ENCODE peak calls at places on chromosomes 1 and 21, in eight cellular contexts. G is GM23338; B is activated CD4-positive, CD25-positive, alpha-beta regulatory T cell; A is iris pigment epithelial cell; Z is brain microvascular endothelial cell; K is heart right ventricle; E is vagina; J is T-helper 1 cell. C is an unnamed sample.

GRCh38 chr1:173020138-173020742 is 30.5 kb downstream of the TNFSF18 start:
- DNase-seq in G (no peak), B (no peak), A (no peak), Z (no peak), K (no peak), E (no peak), J (no peak), C (no peak)

GRCh38 chr1:228148971-228149340 is 774 bp upstream of the GJC2 start:
- DNase-seq in G (no peak), B (no peak), A (no peak), Z (no peak), K (peak; percentile 15), E (no peak), J (no peak), C (no peak)

GRCh38 chr1:25100151-25100841 is 132.0 kb downstream of the SYF2 start:
- DNase-seq in G (no peak), B (no peak), A (no peak), Z (no peak), K (no peak), E (no peak), J (no peak), C (no peak)

GRCh38 chr1:230047114-230047865 is 19.7 kb upstream of the GALNT2 start:
- DNase-seq in G (peak; percentile 87), B (no peak), A (peak; percentile 22), Z (no peak), K (no peak), E (no peak), J (no peak), C (no peak)

GRCh38 chr21:33901421-33902288 is 13.9 kb downstream of the ATP5PO start:
- DNase-seq in G (peak; percentile 86), B (no peak), A (peak; percentile 89), Z (peak; percentile 65), K (no peak), E (no peak), J (no peak), C (peak; percentile 68)

GRCh38 chr1:235049217-235049616 is 79.4 kb downstream of the TOMM20 start:
- DNase-seq in G (no peak), B (no peak), A (no peak), Z (no peak), K (no peak), E (no peak), J (no peak), C (no peak)

GRCh38 chr1:24987875-24988559 is 57.9 kb upstream of the RUNX3 start:
- DNase-seq in G (no peak), B (no peak), A (no peak), Z (no peak), K (no peak), E (no peak), J (no peak), C (no peak)

GRCh38 chr1:208544794-208545193 is 300.6 kb upstream of the PLXNA2 start:
- DNase-seq in G (no peak), B (no peak), A (no peak), Z (no peak), K (no peak), E (no peak), J (no peak), C (no peak)

GRCh38 chr1:74467786-74468377 is 44.5 kb downstream of the LRRC53 start:
- DNase-seq in G (peak; percentile 20), B (no peak), A (no peak), Z (no peak), K (no peak), E (no peak), J (no peak), C (no peak)

GRCh38 chr1:156823210-156823790 is 6.7 kb upstream of the SH2D2A start:
- DNase-seq in G (no peak), B (no peak), A (no peak), Z (no peak), K (no peak), E (no peak), J (no peak), C (no peak)

GRCh38 chr1:246506440-246506784 is 667 bp downstream of the SMYD3 start:
- DNase-seq in G (no peak), B (no peak), A (no peak), Z (no peak), K (no peak), E (peak; percentile 55), J (no peak), C (no peak)

GRCh38 chr1:151790940-151791651 is 796 bp upstream of the TDRKH start:
- DNase-seq in G (peak; percentile 44), B (no peak), A (peak; percentile 24), Z (peak; percentile 11), K (peak; percentile 19), E (no peak), J (no peak), C (no peak)

GRCh38 chr1:168521391-168522000 is 22.3 kb downstream of the XCL2 start:
- DNase-seq in G (no peak), B (no peak), A (no peak), Z (no peak), K (no peak), E (no peak), J (no peak), C (no peak)

GRCh38 chr1:33305016-33305415 is 15.9 kb downstream of the A3GALT2 start:
- DNase-seq in G (no peak), B (no peak), A (no peak), Z (no peak), K (no peak), E (no peak), J (no peak), C (no peak)

GRCh38 chr1:18922319-18922726 is 20.0 kb upstream of the ALDH4A1 start:
- DNase-seq in G (no peak), B (no peak), A (peak; percentile 72), Z (peak; percentile 78), K (peak; percentile 78), E (no peak), J (no peak), C (peak; percentile 95)

GRCh38 chr1:61081637-61082335 is 575 bp upstream of the NFIA start:
- DNase-seq in G (peak; percentile 70), B (peak; percentile 12), A (peak; percentile 81), Z (no peak), K (peak; percentile 46), E (no peak), J (peak; percentile 44), C (no peak)

GRCh38 chr21:42145569-42146250 is 73.2 kb upstream of the ABCG1 start:
- DNase-seq in G (peak; percentile 81), B (peak; percentile 20), A (peak; percentile 48), Z (peak; percentile 34), K (no peak), E (no peak), J (peak; percentile 64), C (peak; percentile 73)

GRCh38 chr1:215082532-215083407 is at the start of gene KCNK2:
- DNase-seq in G (peak; percentile 75), B (no peak), A (no peak), Z (no peak), K (no peak), E (no peak), J (no peak), C (no peak)

GRCh38 chr1:159229896-159230295 is 25.2 kb downstream of the ACKR1 start:
- DNase-seq in G (no peak), B (no peak), A (no peak), Z (no peak), K (no peak), E (no peak), J (no peak), C (no peak)

GRCh38 chr1:14149431-14149830 is 449.1 kb upstream of the KAZN start:
- DNase-seq in G (peak; percentile 40), B (no peak), A (no peak), Z (no peak), K (no peak), E (no peak), J (no peak), C (no peak)

GRCh38 chr1:25068316-25068715 is 138.2 kb upstream of the RUNX3 start:
- DNase-seq in G (no peak), B (no peak), A (no peak), Z (no peak), K (no peak), E (no peak), J (no peak), C (no peak)

GRCh38 chr1:192639607-192640368 is 3.8 kb downstream of the RGS13 start:
- DNase-seq in G (no peak), B (no peak), A (peak; percentile 93), Z (peak; percentile 9), K (no peak), E (no peak), J (no peak), C (no peak)

GRCh38 chr1:3023994-3024393 is 2.7 kb downstream of the ACTRT2 start:
- DNase-seq in G (peak; percentile 43), B (no peak), A (peak; percentile 6), Z (no peak), K (no peak), E (no peak), J (no peak), C (no peak)

GRCh38 chr1:37995773-37996379 is 6.1 kb upstream of the SF3A3 start:
- DNase-seq in G (peak; percentile 96), B (no peak), A (peak; percentile 64), Z (peak; percentile 67), K (peak; percentile 76), E (no peak), J (no peak), C (peak; percentile 87)